ENCODE peak calls at places on chromosomes 12 and 14, in eight cellular contexts. One of them, this sample, is unnamed.
A peak's percentile ranks its signal among the peaks of the same experiment; 100 is the strongest.

GRCh38 chr12:4137441-4137840 is 136.1 kb upstream of the CCND2 start:
- DNase-seq in lung: no peak
- DNase-seq in psoas muscle: no peak
- DNase-seq in fibroblast of mammary gland: no peak
- DNase-seq in fibroblast of lung: no peak
- DNase-seq in body of pancreas: no peak
- DNase-seq in cardiac muscle cell: no peak
- DNase-seq in PC-3: no peak
- DNase-seq in this sample: no peak

GRCh38 chr14:75461303-75461702 is 33.5 kb downstream of the JDP2 start:
- DNase-seq in lung: no peak
- DNase-seq in psoas muscle: no peak
- DNase-seq in fibroblast of mammary gland: no peak
- DNase-seq in fibroblast of lung: no peak
- DNase-seq in body of pancreas: no peak
- DNase-seq in cardiac muscle cell: no peak
- DNase-seq in PC-3: no peak
- DNase-seq in this sample: no peak

GRCh38 chr14:98964171-98964570 is 307.8 kb downstream of the BCL11B start:
- DNase-seq in lung: no peak
- DNase-seq in psoas muscle: no peak
- DNase-seq in fibroblast of mammary gland: no peak
- DNase-seq in fibroblast of lung: no peak
- DNase-seq in body of pancreas: no peak
- DNase-seq in cardiac muscle cell: no peak
- DNase-seq in PC-3: no peak
- DNase-seq in this sample: no peak

GRCh38 chr12:48765753-48766162 is 23.1 kb downstream of the ADCY6 start:
- DNase-seq in lung: no peak
- DNase-seq in psoas muscle: no peak
- DNase-seq in fibroblast of mammary gland: peak; percentile 54
- DNase-seq in fibroblast of lung: no peak
- DNase-seq in body of pancreas: peak; percentile 32
- DNase-seq in cardiac muscle cell: no peak
- DNase-seq in PC-3: no peak
- DNase-seq in this sample: no peak

GRCh38 chr14:24481622-24482324 is 26.3 kb downstream of the CMA1 start:
- DNase-seq in lung: peak; percentile 37
- DNase-seq in psoas muscle: no peak
- DNase-seq in fibroblast of mammary gland: peak; percentile 18
- DNase-seq in fibroblast of lung: no peak
- DNase-seq in body of pancreas: peak; percentile 6
- DNase-seq in cardiac muscle cell: peak; percentile 52
- DNase-seq in PC-3: peak; percentile 46
- DNase-seq in this sample: peak; percentile 3

GRCh38 chr12:55842681-55843429 is at the start of gene MMP19:
- DNase-seq in lung: no peak
- DNase-seq in psoas muscle: no peak
- DNase-seq in fibroblast of mammary gland: peak; percentile 88
- DNase-seq in fibroblast of lung: peak; percentile 80
- DNase-seq in body of pancreas: peak; percentile 42
- DNase-seq in cardiac muscle cell: no peak
- DNase-seq in PC-3: peak; percentile 55
- DNase-seq in this sample: no peak

GRCh38 chr12:117461732-117462131 is 100.3 kb upstream of the NOS1 start:
- DNase-seq in lung: no peak
- DNase-seq in psoas muscle: no peak
- DNase-seq in fibroblast of mammary gland: no peak
- DNase-seq in fibroblast of lung: no peak
- DNase-seq in body of pancreas: no peak
- DNase-seq in cardiac muscle cell: peak; percentile 68
- DNase-seq in PC-3: no peak
- DNase-seq in this sample: no peak

GRCh38 chr12:106248177-106248848 is 493 bp upstream of the CKAP4 start:
- DNase-seq in lung: peak; percentile 63
- DNase-seq in psoas muscle: peak; percentile 75
- DNase-seq in fibroblast of mammary gland: peak; percentile 82
- DNase-seq in fibroblast of lung: peak; percentile 76
- DNase-seq in body of pancreas: peak; percentile 75
- DNase-seq in cardiac muscle cell: peak; percentile 60
- DNase-seq in PC-3: peak; percentile 58
- DNase-seq in this sample: peak; percentile 35

GRCh38 chr12:46585854-46586621 is 213.5 kb upstream of the SLC38A2 start:
- DNase-seq in lung: peak; percentile 37
- DNase-seq in psoas muscle: no peak
- DNase-seq in fibroblast of mammary gland: peak; percentile 65
- DNase-seq in fibroblast of lung: peak; percentile 87
- DNase-seq in body of pancreas: peak; percentile 48
- DNase-seq in cardiac muscle cell: peak; percentile 46
- DNase-seq in PC-3: peak; percentile 93
- DNase-seq in this sample: peak; percentile 80

GRCh38 chr12:54958048-54958658 is 26.4 kb downstream of the TESPA1 start:
- DNase-seq in lung: peak; percentile 48
- DNase-seq in psoas muscle: no peak
- DNase-seq in fibroblast of mammary gland: peak; percentile 76
- DNase-seq in fibroblast of lung: peak; percentile 49
- DNase-seq in body of pancreas: peak; percentile 62
- DNase-seq in cardiac muscle cell: peak; percentile 72
- DNase-seq in PC-3: peak; percentile 87
- DNase-seq in this sample: peak; percentile 37

GRCh38 chr12:91913124-91913523 is 232.5 kb downstream of the BTG1 start:
- DNase-seq in lung: no peak
- DNase-seq in psoas muscle: no peak
- DNase-seq in fibroblast of mammary gland: no peak
- DNase-seq in fibroblast of lung: no peak
- DNase-seq in body of pancreas: no peak
- DNase-seq in cardiac muscle cell: no peak
- DNase-seq in PC-3: no peak
- DNase-seq in this sample: no peak

GRCh38 chr12:57456145-57456700 is 1.1 kb downstream of the INHBE start:
- DNase-seq in lung: no peak
- DNase-seq in psoas muscle: no peak
- DNase-seq in fibroblast of mammary gland: peak; percentile 24
- DNase-seq in fibroblast of lung: peak; percentile 29
- DNase-seq in body of pancreas: no peak
- DNase-seq in cardiac muscle cell: peak; percentile 75
- DNase-seq in PC-3: peak; percentile 60
- DNase-seq in this sample: peak; percentile 40

GRCh38 chr12:28709996-28710685 is 438.9 kb upstream of the FAR2 start:
- DNase-seq in lung: no peak
- DNase-seq in psoas muscle: no peak
- DNase-seq in fibroblast of mammary gland: peak; percentile 78
- DNase-seq in fibroblast of lung: peak; percentile 14
- DNase-seq in body of pancreas: no peak
- DNase-seq in cardiac muscle cell: no peak
- DNase-seq in PC-3: peak; percentile 87
- DNase-seq in this sample: no peak

GRCh38 chr14:58533417-58533816 is 104.3 kb upstream of the DACT1 start:
- DNase-seq in lung: no peak
- DNase-seq in psoas muscle: no peak
- DNase-seq in fibroblast of mammary gland: peak; percentile 7
- DNase-seq in fibroblast of lung: peak; percentile 33
- DNase-seq in body of pancreas: no peak
- DNase-seq in cardiac muscle cell: peak; percentile 88
- DNase-seq in PC-3: no peak
- DNase-seq in this sample: no peak

GRCh38 chr12:89060133-89060532 is 292.2 kb downstream of the DUSP6 start:
- DNase-seq in lung: no peak
- DNase-seq in psoas muscle: no peak
- DNase-seq in fibroblast of mammary gland: peak; percentile 31
- DNase-seq in fibroblast of lung: no peak
- DNase-seq in body of pancreas: no peak
- DNase-seq in cardiac muscle cell: no peak
- DNase-seq in PC-3: no peak
- DNase-seq in this sample: no peak

DNA sequence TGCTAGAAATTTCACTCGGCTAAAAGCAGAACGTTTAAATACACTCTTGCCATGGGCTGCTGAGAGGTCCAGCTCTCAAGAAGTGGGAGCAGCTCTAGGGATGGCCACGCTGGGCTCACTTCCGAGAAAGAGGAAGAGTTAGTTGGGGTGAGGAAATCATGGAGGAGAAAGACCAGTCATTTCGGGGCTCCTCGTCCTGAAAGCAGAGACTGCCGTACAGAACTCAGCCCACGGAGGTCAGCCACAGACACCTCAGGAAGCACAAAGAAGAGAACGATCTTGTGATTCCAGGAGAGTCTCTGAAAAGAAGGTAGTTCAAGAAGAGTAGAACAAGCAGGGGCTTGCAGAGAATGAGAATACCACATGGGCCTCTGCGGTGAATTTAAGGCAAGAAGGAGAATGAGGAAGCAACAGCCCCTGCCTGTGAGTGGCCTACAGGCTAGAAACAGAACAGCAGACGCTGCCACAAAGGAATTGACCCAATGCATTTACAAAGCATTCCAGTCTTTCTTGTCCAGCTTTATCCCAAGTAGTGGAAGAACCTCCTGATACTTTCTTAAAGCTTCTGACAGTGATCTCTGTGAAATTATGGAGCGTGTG is 311.9 kb downstream of the CACNA1C start:
- DNase-seq in lung: no peak
- DNase-seq in psoas muscle: no peak
- DNase-seq in fibroblast of mammary gland: no peak
- DNase-seq in fibroblast of lung: no peak
- DNase-seq in body of pancreas: no peak
- DNase-seq in cardiac muscle cell: no peak
- DNase-seq in PC-3: no peak
- DNase-seq in this sample: no peak
- TF ChIP-seq CTCF in lung: no peak
- TF ChIP-seq CTCF in psoas muscle: no peak
- TF ChIP-seq CTCF in fibroblast of mammary gland: no peak
- TF ChIP-seq CTCF in fibroblast of lung: no peak
- TF ChIP-seq CTCF in body of pancreas: no peak
- TF ChIP-seq CTCF in cardiac muscle cell: no peak
- TF ChIP-seq CTCF in PC-3: no peak
- TF ChIP-seq CTCF in this sample: no peak

DNA sequence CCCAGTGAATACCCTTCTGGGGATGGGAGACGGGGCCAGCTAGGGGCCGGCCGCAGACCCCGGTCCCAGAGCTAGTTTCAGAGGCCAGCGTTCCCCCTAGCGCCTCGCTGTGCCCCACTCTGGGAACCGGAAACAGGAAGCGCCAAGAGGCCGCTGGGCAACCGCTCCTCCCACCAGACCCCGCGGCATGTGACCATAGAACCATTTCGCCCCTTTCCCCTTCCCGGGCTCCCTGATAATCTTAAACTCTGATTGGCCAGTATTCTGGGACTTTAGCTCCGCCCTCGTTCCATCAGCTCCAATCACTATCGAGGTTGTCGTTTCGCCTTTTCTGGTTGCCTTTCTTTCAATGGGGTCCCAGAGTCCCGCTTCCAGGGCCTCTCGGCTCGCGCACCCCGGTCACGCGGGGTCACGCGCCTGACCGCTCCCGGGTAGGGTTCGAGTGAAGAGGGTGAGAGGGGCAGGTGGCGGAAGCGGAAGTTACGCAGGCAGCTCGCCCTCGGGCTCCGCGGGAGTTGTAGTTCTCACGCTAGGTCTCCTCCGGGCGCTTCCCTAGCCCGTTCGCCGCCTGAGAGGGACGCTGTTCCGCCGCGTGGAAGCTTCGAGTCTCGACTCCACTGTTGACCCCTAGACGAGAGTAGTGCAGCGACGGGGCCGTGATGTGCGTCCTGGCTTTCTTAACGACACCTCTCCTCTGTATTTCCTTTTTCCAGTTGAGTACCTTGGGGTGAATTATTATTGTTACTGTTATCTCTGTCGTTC is at the start of gene M6PR:
- DNase-seq in lung: peak; percentile 94
- DNase-seq in psoas muscle: peak; percentile 97
- DNase-seq in fibroblast of mammary gland: peak; percentile 93
- DNase-seq in fibroblast of lung: peak; percentile 90
- DNase-seq in body of pancreas: peak; percentile 95
- DNase-seq in cardiac muscle cell: peak; percentile 97
- DNase-seq in PC-3: peak; percentile 83
- DNase-seq in this sample: peak; percentile 92
- TF ChIP-seq CTCF in lung: peak; percentile 47
- TF ChIP-seq CTCF in psoas muscle: peak; percentile 61
- TF ChIP-seq CTCF in fibroblast of mammary gland: peak; percentile 44
- TF ChIP-seq CTCF in fibroblast of lung: peak; percentile 61
- TF ChIP-seq CTCF in body of pancreas: peak; percentile 63
- TF ChIP-seq CTCF in cardiac muscle cell: peak; percentile 53
- TF ChIP-seq CTCF in PC-3: peak; percentile 42
- TF ChIP-seq CTCF in this sample: no peak

DNA sequence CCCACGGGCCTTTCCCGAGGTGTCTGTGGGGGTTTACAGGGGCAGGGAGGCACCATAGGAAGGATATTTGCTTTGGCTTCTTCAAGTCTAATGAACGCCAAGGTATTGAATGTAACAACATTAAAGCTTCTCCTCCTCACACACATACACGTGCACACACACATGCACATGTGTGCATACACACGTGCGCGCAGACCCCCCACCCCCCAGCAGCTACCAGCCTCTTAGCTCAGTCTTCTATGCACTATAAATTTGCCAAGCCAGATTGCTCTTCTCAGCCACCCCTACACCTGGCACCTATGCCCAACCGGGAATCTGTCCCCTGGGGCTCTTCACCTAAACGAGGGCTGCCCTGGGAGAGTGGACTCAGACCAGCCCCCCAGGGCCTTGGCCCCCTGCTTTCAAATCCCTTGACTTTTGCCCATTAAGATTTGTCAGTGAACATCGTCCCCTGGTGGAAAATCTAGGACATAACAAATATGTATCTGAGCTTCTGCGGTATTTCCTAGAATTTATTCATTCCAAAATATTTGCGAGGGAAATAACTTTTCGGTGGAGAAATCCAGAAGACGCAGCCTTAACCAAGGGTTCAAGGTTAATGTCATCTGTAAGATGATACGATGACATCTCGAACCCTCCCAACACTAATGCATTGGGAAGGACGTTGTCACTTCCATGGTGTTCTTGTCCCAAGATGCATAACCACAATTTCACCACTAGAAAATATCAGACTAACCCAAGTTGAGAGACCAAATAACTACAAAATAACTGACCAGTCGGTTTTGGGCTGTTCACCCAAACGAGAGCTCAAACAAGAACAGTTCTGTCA is 330.4 kb downstream of the MED13L start:
- DNase-seq in lung: no peak
- DNase-seq in psoas muscle: no peak
- DNase-seq in fibroblast of mammary gland: no peak
- DNase-seq in fibroblast of lung: no peak
- DNase-seq in body of pancreas: no peak
- DNase-seq in cardiac muscle cell: peak; percentile 24
- DNase-seq in PC-3: peak; percentile 57
- DNase-seq in this sample: no peak
- TF ChIP-seq CTCF in lung: no peak
- TF ChIP-seq CTCF in psoas muscle: peak; percentile 22
- TF ChIP-seq CTCF in fibroblast of mammary gland: peak; percentile 53
- TF ChIP-seq CTCF in fibroblast of lung: peak; percentile 48
- TF ChIP-seq CTCF in body of pancreas: no peak
- TF ChIP-seq CTCF in cardiac muscle cell: peak; percentile 49
- TF ChIP-seq CTCF in PC-3: peak; percentile 91
- TF ChIP-seq CTCF in this sample: peak; percentile 71

DNA sequence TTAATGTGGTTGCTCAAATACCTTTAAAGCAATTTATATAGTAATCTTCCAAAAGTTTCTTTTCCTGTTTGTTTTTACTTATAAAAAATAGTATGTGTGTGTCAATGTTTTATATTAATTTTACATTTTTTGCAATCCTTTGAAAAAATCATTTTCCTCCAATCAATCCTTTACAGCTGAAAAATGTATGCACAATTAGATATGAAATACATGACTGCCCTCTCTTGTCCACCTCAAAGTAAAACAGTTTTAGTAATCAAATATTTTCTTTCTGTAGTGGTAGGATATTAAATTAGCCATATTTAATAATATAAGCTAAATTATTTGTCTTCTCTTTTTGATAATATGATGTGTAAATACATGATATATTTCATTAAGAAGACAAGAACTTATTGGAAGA is 269.9 kb downstream of the ADAMTS20 start:
- DNase-seq in lung: no peak
- DNase-seq in psoas muscle: no peak
- DNase-seq in fibroblast of mammary gland: peak; percentile 69
- DNase-seq in fibroblast of lung: peak; percentile 52
- DNase-seq in body of pancreas: no peak
- DNase-seq in cardiac muscle cell: peak; percentile 34
- DNase-seq in PC-3: peak; percentile 58
- DNase-seq in this sample: no peak
- TF ChIP-seq CTCF in lung: no peak
- TF ChIP-seq CTCF in psoas muscle: peak; percentile 40
- TF ChIP-seq CTCF in fibroblast of mammary gland: peak; percentile 45
- TF ChIP-seq CTCF in fibroblast of lung: peak; percentile 41
- TF ChIP-seq CTCF in body of pancreas: peak; percentile 48
- TF ChIP-seq CTCF in cardiac muscle cell: peak; percentile 53
- TF ChIP-seq CTCF in PC-3: peak; percentile 79
- TF ChIP-seq CTCF in this sample: peak; percentile 79

This sample was measured in PC-9.